ENCODE peak calls at places on chromosomes 1 and 21, in ten cellular contexts. Z is stomach, C is adrenal gland, G is body of pancreas, U is spleen, F is upper lobe of left lung, Q is IMR-90, M is heart left ventricle, S is K562, I is endothelial cell of umbilical vein. N is an unnamed sample.

GRCh38 chr1:16976966-16977365 is 3.5 kb downstream of the MFAP2 start:
- DNase-seq in M (no peak), G (no peak), C (no peak), I (no peak), Q (no peak), U (no peak), Z (no peak), S (no peak), F (peak), N (no peak)

GRCh38 chr1:229757226-229757625 is 131.2 kb downstream of the URB2 start:
- DNase-seq in U (no peak), G (no peak), Q (no peak), F (no peak), I (no peak), M (no peak), C (no peak), Z (no peak), S (no peak), N (no peak)

GRCh38 chr21:15061747-15062146 is 3.1 kb downstream of the NRIP1 start:
- DNase-seq in C (no peak), S (no peak), Q (no peak), I (peak), M (no peak), F (no peak), U (no peak), G (no peak), Z (no peak), N (no peak)

GRCh38 chr1:217907504-217907903 is 276.4 kb downstream of the SPATA17 start:
- DNase-seq in G (no peak), S (no peak), F (no peak), U (no peak), Z (no peak), C (no peak), I (no peak), Q (peak), M (no peak), N (no peak)

GRCh38 chr1:228367798-228368791 is 38.5 kb downstream of the TRIM11 start:
- DNase-seq in U (peak), S (peak), M (peak), G (peak), F (peak), C (peak), I (no peak), Q (no peak), Z (no peak), N (peak)

GRCh38 chr1:58908539-58909161 is 124.8 kb upstream of the JUN start:
- DNase-seq in M (no peak), C (no peak), Z (no peak), F (no peak), U (no peak), I (no peak), G (no peak), S (no peak), Q (peak), N (no peak)

GRCh38 chr1:243758647-243759046 is 91.4 kb downstream of the AKT3 start:
- DNase-seq in F (no peak), Z (no peak), M (no peak), C (no peak), U (no peak), S (no peak), Q (no peak), I (no peak), G (no peak), N (no peak)

GRCh38 chr1:17014671-17015567 is 3.2 kb upstream of the ATP13A2 start:
- DNase-seq in S (no peak), C (no peak), Z (no peak), M (no peak), I (no peak), F (no peak), U (peak), Q (peak), G (peak), N (no peak)

GRCh38 chr1:181216571-181216994 is 128.1 kb downstream of the IER5 start:
- DNase-seq in M (no peak), I (no peak), Z (no peak), F (no peak), Q (no peak), S (no peak), C (no peak), G (no peak), U (no peak), N (no peak)

GRCh38 chr1:93690921-93691789 is 9.5 kb upstream of the BCAR3 start:
- DNase-seq in C (peak), G (no peak), U (no peak), F (no peak), M (no peak), I (no peak), S (no peak), Q (no peak), Z (peak), N (no peak)

GRCh38 chr1:65503427-65503826 is 83.0 kb downstream of the LEPR start:
- DNase-seq in I (peak), F (no peak), C (no peak), U (no peak), Q (peak), S (no peak), M (no peak), G (no peak), Z (no peak), N (no peak)

DNA sequence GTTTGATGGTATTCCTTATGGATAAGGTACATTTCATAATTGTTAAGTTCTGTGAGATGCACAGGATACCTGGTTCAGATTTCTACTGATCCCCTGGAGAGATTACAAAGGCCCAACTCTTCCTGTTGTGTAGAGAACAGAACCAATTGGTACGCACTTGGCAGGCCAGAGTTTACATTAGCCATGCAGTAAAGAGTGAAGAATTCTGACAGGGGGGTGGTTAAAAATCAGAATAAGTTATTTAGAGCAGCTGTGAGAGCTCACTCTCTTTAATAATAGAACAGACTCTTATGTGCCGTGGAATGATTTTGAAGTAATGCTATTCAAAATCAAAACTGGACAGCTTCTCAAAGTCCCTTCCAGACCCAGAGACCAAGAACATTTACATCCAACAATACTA is 4.2 kb downstream of the USP24 start:
- DNase-seq in S (no peak), Z (no peak), F (no peak), U (no peak), M (no peak), Q (no peak), C (no peak), G (no peak), I (peak), N (no peak)
- TF ChIP-seq CTCF in S (no peak), Z (no peak), F (no peak), U (no peak), M (no peak), Q (no peak), C (no peak), G (no peak), I (no peak), N (no peak)

GRCh38 chr1:7678491-7679158 is 92.5 kb upstream of the VAMP3 start:
- DNase-seq in G (no peak), Q (no peak), M (no peak), S (no peak), I (no peak), C (no peak), U (no peak), Z (peak), F (no peak), N (no peak)
- TF ChIP-seq POLR2A in G (no peak), Q (no peak), M (no peak), S (no peak), I (no peak), C (no peak), U (no peak), Z (no peak), F (no peak), N (no peak)

DNA sequence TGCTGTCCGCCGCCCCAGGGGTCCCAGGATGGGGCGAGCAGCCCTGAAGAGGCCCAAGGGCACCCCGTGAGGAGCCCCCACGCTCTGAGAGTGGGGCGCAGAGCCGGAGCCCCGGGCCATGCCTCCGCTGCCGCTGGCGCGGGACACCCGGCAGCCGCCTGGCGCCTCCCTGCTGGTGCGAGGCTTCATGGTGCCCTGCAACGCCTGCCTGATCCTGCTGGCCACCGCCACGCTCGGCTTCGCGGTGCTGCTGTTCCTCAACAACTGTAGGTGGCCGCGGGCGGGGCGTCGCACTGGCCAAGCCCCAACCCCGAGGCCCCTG is 14.5 kb downstream of the AGRN start:
- DNase-seq in M (no peak), Q (no peak), Z (no peak), S (no peak), F (peak), G (no peak), U (no peak), I (no peak), C (no peak), N (no peak)
- H3K4me3 ChIP-seq in M (peak), Q (no peak), Z (no peak), S (no peak), F (no peak), G (no peak), U (peak), I (no peak), C (no peak), N (no peak)

DNA sequence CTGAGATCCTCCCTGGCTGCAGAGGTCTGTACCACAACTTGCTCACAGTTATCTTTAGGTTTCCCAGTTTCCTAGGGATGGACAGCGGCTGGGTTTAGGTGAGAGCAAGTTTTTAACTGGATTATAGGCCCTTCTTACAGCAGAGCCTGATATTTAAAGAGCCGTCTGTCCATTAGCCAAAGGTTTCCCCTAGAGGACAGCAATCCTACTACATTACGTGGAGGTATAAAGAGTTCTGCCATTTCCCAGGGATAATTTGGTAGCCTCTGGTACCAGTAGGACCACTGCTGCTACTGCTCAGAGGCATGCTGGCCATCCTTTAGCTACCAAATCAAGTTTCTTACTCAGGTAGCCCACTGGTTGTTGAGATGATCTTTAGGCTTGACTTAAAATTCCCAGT is 21.9 kb upstream of the FCGR2A start:
- DNase-seq in U (no peak), S (no peak), M (no peak), G (no peak), Q (no peak), C (no peak), Z (no peak), I (no peak), F (no peak), N (no peak)
- TF ChIP-seq CTCF in U (no peak), S (peak), M (no peak), G (no peak), Q (no peak), C (no peak), Z (no peak), I (no peak), F (no peak), N (no peak)

DNA sequence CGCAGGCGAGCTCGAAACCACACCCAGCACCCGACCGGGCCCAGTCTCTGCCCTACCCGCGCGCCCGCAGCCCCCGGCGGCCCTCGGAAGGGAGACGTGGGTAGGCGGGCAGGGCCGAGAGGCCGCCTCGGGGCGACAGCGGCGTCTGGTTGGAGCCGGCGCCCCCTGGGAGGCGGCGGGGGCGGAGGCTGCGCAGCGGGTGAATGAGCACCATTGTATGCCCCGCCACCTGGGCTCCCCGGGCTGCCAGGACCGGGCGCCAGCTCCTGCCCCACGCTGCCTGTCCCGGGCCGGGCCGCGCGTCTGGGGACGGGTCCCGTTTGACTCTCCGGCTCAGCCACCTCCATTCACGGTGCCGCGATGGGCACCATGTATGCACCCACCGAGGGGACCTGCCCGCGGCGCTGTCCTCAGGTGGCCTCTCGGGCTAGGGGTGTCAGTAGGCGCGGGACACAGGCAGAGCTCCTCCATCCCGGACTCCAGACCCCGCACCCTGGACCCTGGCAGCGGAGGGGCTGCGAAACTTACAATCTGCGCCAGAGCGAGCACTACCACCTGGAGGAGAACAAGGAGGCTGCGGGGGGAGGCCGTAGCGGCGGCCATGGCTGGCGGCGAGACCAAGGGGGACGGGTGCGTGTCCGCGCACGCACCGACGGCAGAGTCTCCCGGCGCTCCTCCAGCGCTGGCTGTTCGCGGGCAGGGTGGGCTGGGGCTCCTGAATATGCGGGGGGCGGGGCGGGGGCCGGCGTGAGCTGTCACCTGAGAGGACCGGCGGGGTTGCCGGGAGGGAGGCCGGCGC is at the start of gene COL9A2:
- DNase-seq in M (peak), Z (peak), U (peak), G (peak), Q (no peak), F (peak), C (no peak), S (no peak), I (peak), N (peak)
- TF ChIP-seq POLR2A in M (no peak), Z (no peak), U (no peak), G (no peak), Q (no peak), F (no peak), C (no peak), S (no peak), I (no peak), N (no peak)

DNA sequence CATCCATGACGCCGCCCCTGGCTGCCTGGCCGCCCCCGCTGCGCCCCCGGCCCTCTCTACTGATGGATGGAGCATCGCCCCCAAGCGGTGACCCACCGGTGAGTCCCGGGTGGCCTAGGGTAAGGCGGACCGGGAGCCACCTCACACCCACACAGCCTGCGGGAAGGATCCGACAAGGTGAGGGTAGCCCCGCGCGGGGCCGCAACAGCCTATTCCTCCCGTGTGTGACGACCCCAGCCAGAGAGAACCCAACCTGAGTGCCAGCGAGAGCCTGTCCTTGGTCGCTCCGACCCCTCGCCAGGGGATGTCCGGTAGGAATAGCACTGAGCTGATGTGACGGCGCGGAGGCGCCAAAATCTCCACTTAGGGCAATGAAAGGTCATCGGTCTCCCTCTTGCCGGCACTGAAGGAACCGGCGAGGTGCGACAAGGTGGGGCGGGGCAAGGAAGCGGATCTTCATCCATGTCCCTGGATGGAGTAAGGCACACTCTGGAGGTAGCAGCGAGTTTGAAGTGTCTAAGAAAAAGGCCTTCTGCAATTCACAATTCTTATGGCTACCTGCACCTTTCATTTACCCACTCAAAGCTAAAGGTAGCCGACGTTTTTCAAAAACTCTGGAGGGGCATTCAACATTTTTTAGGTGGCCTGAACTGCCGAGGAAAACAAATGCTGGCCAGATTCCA is 19.7 kb upstream of the CHIA start:
- DNase-seq in Q (no peak), U (no peak), S (no peak), G (no peak), M (no peak), F (peak), C (no peak), I (no peak), Z (no peak), N (no peak)
- H3K4me3 ChIP-seq in Q (no peak), U (peak), S (no peak), G (no peak), M (no peak), F (no peak), C (no peak), I (no peak), Z (peak), N (no peak)

DNA sequence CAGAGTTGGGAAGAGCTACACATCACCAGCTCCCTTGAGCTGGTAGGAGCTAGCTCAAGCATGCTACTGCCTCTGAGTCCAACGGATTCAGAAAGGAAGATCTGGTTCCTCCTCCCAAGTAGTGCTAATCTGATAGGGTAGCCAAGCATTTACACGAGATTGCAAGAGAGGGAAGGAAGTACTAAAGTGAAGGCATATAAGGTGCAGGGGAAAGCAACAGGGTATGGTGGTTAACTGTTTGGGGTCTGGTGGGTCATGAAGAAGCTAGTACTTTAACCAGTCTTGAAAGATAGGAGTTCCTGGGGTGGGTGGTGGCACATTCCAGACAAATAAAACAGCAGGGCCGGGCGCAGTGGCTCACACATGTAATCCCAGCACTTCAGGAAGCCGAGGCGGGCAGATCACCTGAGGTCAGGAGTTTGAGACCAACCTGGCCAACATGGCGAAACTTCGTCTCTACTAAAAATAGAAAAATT is 20.2 kb upstream of the ZNF436 start:
- DNase-seq in G (no peak), F (no peak), U (no peak), Q (no peak), C (no peak), M (no peak), S (no peak), Z (no peak), I (no peak), N (no peak)
- TF ChIP-seq CTCF in G (no peak), F (no peak), U (no peak), Q (no peak), C (no peak), M (no peak), S (no peak), Z (no peak), I (no peak), N (no peak)